ENCODE peak calls at places on chromosomes 4 and X, in eight cellular contexts. V is AG09309, E is body of pancreas, X is Karpas-422, K is ovary, Z is kidney, N is uterus, S is heart right ventricle. J is an unnamed sample.

GRCh38 chrX:1453390-1453783 is 678 bp upstream of the ASMTL start:
- DNase-seq in X (no peak), V (no peak), Z (no peak), N (no peak), S (no peak), E (no peak), K (no peak), J (peak)

GRCh38 chrX:33285550-33285949 is 74.2 kb upstream of the DMD start:
- DNase-seq in N (no peak), Z (no peak), S (no peak), X (no peak), E (no peak), V (no peak), K (no peak), J (no peak)

GRCh38 chrX:3518870-3519269 is 172.4 kb upstream of the MXRA5 start:
- DNase-seq in E (peak), Z (no peak), S (peak), N (peak), K (peak), X (no peak), V (peak), J (peak)

GRCh38 chr4:131509521-131509920 is 1639.6 kb upstream of the PCDH10 start:
- DNase-seq in Z (no peak), K (no peak), V (no peak), N (no peak), X (no peak), E (no peak), S (no peak), J (no peak)

GRCh38 chr4:99352602-99353580 is at the start of gene ADH1C:
- DNase-seq in X (no peak), E (peak), K (no peak), S (peak), N (no peak), Z (no peak), V (no peak), J (no peak)

GRCh38 chrX:17680732-17681413 is 56.4 kb upstream of the SCML1 start:
- DNase-seq in E (no peak), N (no peak), S (no peak), V (no peak), K (no peak), Z (no peak), X (no peak), J (no peak)

GRCh38 chr4:156946508-156947197 is 24.9 kb downstream of the PDGFC start:
- DNase-seq in E (peak), V (peak), X (no peak), S (no peak), K (peak), Z (no peak), N (peak), J (no peak)

GRCh38 chr4:76699911-76700310 is 198.0 kb downstream of the SOWAHB start:
- DNase-seq in S (no peak), K (no peak), E (no peak), X (no peak), N (no peak), V (no peak), Z (no peak), J (no peak)

GRCh38 chrX:124406294-124407013 is 60.1 kb downstream of the SH2D1A start:
- DNase-seq in E (peak), Z (no peak), X (peak), V (peak), S (peak), N (no peak), K (peak), J (no peak)

GRCh38 chrX:88613338-88613737 is 133.7 kb upstream of the CPXCR1 start:
- DNase-seq in Z (no peak), K (no peak), X (peak), S (no peak), N (no peak), V (no peak), E (no peak), J (no peak)

GRCh38 chrX:13658602-13659001 is 5.7 kb downstream of the TCEANC start:
- DNase-seq in E (no peak), X (peak), N (no peak), Z (no peak), V (no peak), S (peak), K (no peak), J (no peak)

GRCh38 chr4:67809502-67809901 is 55.3 kb upstream of the GNRHR start:
- DNase-seq in Z (no peak), V (no peak), S (no peak), E (no peak), N (no peak), K (no peak), X (no peak), J (no peak)

GRCh38 chr4:107931775-107932321 is 499 bp downstream of the CYP2U1 start:
- DNase-seq in N (peak), Z (peak), X (peak), K (peak), S (peak), E (peak), V (no peak), J (peak)

GRCh38 chrX:30741545-30741944 is 88.3 kb downstream of the GK start:
- DNase-seq in V (no peak), X (no peak), N (no peak), S (no peak), K (no peak), Z (no peak), E (no peak), J (no peak)

GRCh38 chr4:147788791-147789190 is 56.9 kb downstream of the ARHGAP10 start:
- DNase-seq in Z (no peak), K (no peak), N (no peak), V (no peak), E (no peak), S (no peak), X (no peak), J (no peak)

GRCh38 chr4:76212851-76213414 is 691 bp downstream of the SCARB2 start:
- DNase-seq in Z (no peak), K (no peak), N (no peak), X (no peak), V (no peak), S (no peak), E (no peak), J (no peak)

GRCh38 chr4:183264614-183265013 is 55.5 kb downstream of the CLDN22 start:
- DNase-seq in V (no peak), K (no peak), Z (no peak), X (no peak), E (no peak), S (no peak), N (no peak), J (no peak)

GRCh38 chrX:131728295-131729145 is 184.6 kb downstream of the OR13H1 start:
- DNase-seq in Z (no peak), K (peak), E (no peak), N (peak), S (no peak), X (peak), V (peak), J (peak)

GRCh38 chr4:112327950-112328349 is 30.8 kb downstream of the ALPK1 start:
- DNase-seq in S (no peak), Z (no peak), E (no peak), K (no peak), V (no peak), X (peak), N (no peak), J (no peak)

GRCh38 chr4:8819019-8819418 is 52.6 kb downstream of the HMX1 start:
- DNase-seq in N (no peak), K (no peak), S (no peak), Z (peak), E (no peak), V (no peak), X (no peak), J (no peak)

GRCh38 chr4:5821665-5822358 is 71.1 kb downstream of the CRMP1 start:
- DNase-seq in E (no peak), X (peak), K (no peak), N (no peak), V (no peak), Z (peak), S (no peak), J (no peak)

GRCh38 chr4:40702800-40703151 is 47.0 kb upstream of the NSUN7 start:
- DNase-seq in V (no peak), S (no peak), Z (no peak), E (no peak), K (no peak), N (no peak), X (no peak), J (no peak)

GRCh38 chr4:95510877-95511276 is 37.9 kb downstream of the UNC5C start:
- DNase-seq in N (no peak), V (no peak), K (no peak), Z (no peak), E (no peak), X (no peak), S (no peak), J (no peak)

GRCh38 chr4:9988349-9988748 is 32.9 kb downstream of the SLC2A9 start:
- DNase-seq in E (no peak), V (no peak), X (no peak), K (no peak), Z (no peak), S (no peak), N (no peak), J (no peak)

GRCh38 chrX:105635794-105636193 is 186.5 kb upstream of the NRK start:
- DNase-seq in X (no peak), V (no peak), Z (no peak), S (no peak), K (no peak), N (no peak), E (no peak), J (no peak)

GRCh38 chrX:51459125-51459524 is 37.3 kb downstream of the NUDT11 start:
- DNase-seq in K (no peak), S (no peak), X (peak), N (no peak), Z (no peak), V (no peak), E (peak), J (no peak)

GRCh38 chr4:105619193-105619931 is 66.9 kb downstream of the ARHGEF38 start:
- DNase-seq in S (peak), Z (peak), E (peak), X (no peak), V (no peak), K (peak), N (peak), J (peak)

GRCh38 chrX:41561045-41561444 is 113.9 kb downstream of the NYX start:
- DNase-seq in Z (no peak), S (peak), V (peak), E (peak), N (peak), K (peak), X (no peak), J (no peak)

GRCh38 chr4:177182728-177183127 is 126.9 kb upstream of the NEIL3 start:
- DNase-seq in X (no peak), S (no peak), N (no peak), Z (no peak), E (no peak), V (no peak), K (no peak), J (no peak)

GRCh38 chr4:103306870-103307345 is 108.8 kb upstream of the CENPE start:
- DNase-seq in X (no peak), S (peak), N (no peak), K (no peak), E (peak), V (no peak), Z (peak), J (no peak)

GRCh38 chr4:2261110-2261852 is 628 bp downstream of the MXD4 start:
- DNase-seq in X (peak), E (peak), S (peak), Z (peak), N (peak), V (no peak), K (peak), J (peak)

GRCh38 chr4:53962516-53963225 is 101.7 kb downstream of the CHIC2 start:
- DNase-seq in E (peak), N (no peak), V (peak), X (peak), Z (no peak), S (no peak), K (no peak), J (no peak)

GRCh38 chr4:76160355-76160754 is 12.2 kb upstream of the NUP54 start:
- DNase-seq in K (no peak), Z (no peak), X (no peak), S (no peak), N (no peak), E (no peak), V (no peak), J (no peak)

GRCh38 chrX:38774249-38774648 is 27.0 kb upstream of the MID1IP1 start:
- DNase-seq in Z (no peak), V (no peak), S (no peak), X (no peak), N (no peak), K (no peak), E (no peak), J (no peak)

GRCh38 chrX:3501833-3502535 is 155.5 kb upstream of the MXRA5 start:
- DNase-seq in Z (no peak), K (no peak), S (peak), E (no peak), V (no peak), N (no peak), X (no peak), J (peak)

GRCh38 chr4:186693159-186693815 is 30.4 kb downstream of the FAT1 start:
- DNase-seq in S (peak), N (no peak), E (peak), K (peak), V (peak), X (no peak), Z (peak), J (peak)

GRCh38 chr4:153771058-153771457 is 11.2 kb upstream of the RNF175 start:
- DNase-seq in V (no peak), X (no peak), K (no peak), Z (no peak), S (no peak), N (no peak), E (no peak), J (no peak)

GRCh38 chrX:136662104-136662503 is 14.1 kb downstream of the CD40LG start:
- DNase-seq in N (no peak), S (no peak), K (no peak), Z (no peak), X (no peak), E (no peak), V (no peak), J (no peak)

GRCh38 chr4:83440148-83440814 is 15.3 kb downstream of the HELQ start:
- DNase-seq in S (no peak), N (no peak), K (no peak), V (no peak), X (no peak), Z (no peak), E (no peak), J (no peak)

DNA sequence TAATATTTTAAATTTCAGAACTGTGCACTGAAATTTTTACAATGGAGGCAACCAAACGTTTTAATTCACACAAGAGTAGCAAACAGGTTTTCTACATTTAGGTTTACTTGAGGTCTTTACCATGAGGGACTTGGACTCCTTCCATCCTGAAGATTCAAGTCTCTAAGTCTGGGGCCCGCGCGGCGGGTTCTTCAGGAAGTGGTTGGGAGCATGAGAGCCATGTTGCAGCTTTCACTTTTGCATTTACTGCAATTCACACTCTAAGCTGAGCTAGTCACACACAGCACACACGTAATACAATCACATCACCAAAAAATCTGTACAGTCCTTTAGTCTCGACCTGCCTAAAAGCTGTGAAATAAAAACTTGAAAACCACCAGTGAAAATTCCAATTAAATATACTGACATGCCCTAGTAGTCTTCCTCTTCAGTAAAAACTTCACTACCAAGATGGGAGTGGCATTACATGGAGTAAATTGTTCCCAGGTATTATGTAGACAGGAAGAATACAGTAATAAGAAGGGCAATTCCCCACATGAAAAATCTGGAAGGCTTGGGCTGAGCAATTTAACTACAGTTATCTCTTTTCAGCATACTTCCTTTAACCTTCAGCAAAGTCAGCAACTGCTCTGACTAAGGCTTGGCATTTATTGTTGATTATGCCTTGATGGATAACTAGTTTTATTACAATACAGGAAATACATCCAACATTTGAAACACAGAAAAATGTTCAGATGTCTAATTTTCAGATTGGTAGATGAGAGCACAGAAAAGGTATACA is 571.1 kb upstream of the DIPK2B start:
- DNase-seq in S (peak), X (no peak), K (no peak), V (no peak), N (no peak), Z (peak), E (no peak), J (no peak)
- H3K4me3 ChIP-seq in S (no peak), X (no peak), K (no peak), V (peak), N (no peak), Z (peak), E (no peak), J (peak)

DNA sequence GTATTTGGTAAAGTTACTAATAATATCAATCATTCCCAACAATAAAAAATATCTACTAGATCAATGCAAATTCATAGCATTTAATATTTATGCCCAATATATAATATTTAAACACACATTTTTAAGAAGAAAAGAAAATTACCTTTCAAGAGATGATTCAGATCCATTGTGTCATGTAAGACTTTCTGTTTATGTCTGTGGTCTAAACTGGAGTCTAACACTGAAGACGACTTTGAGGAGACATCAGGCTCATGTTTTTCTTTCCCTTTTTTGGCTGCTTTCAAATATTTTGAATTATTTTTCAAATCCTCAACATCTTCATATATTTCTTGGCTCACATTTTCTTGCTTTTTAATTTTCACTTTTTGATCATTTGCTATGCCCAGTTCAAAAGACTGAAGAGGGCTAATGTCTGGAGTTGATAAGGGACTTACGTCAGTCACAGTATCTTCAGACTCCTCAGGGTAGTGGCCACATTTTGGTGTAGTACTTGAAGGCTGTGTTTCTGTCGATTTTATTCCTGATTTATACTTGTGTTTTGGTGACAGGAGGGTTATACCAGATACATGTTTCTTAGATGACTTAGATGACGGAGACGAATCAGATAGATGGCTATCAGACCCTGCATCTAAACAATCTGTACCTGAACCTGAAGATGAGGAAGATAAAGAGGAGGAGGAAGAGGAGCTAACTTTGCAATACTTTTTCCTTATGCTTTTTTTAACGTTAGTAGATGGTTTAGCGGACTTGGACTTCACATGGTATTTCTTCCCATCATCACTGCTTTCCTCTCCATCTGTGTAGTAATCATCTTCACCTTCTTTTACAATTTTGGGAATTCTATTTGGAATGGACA is 13.6 kb downstream of the CFAP97 start:
- DNase-seq in V (no peak), K (no peak), Z (no peak), N (no peak), X (no peak), E (no peak), S (no peak), J (no peak)
- H3K4me3 ChIP-seq in V (no peak), K (no peak), Z (no peak), N (no peak), X (no peak), E (no peak), S (no peak), J (no peak)

GRCh38 chr4:770022-770421 is 55.9 kb downstream of the CPLX1 start:
- DNase-seq in X (no peak), S (no peak), E (no peak), Z (peak), V (no peak), K (no peak), N (no peak), J (peak)

GRCh38 chr4:772118-772517 is 53.8 kb downstream of the CPLX1 start:
- DNase-seq in X (no peak), E (no peak), V (no peak), Z (no peak), S (no peak), K (no peak), N (no peak), J (peak)

GRCh38 chr4:773214-773613 is 52.7 kb downstream of the CPLX1 start:
- DNase-seq in E (no peak), N (no peak), K (no peak), Z (no peak), V (no peak), X (no peak), S (no peak), J (peak)

GRCh38 chr4:772776-773175 is 53.2 kb downstream of the CPLX1 start:
- DNase-seq in N (no peak), Z (no peak), V (no peak), K (no peak), E (no peak), S (no peak), X (no peak), J (peak)

GRCh38 chr4:771464-771863 is 54.5 kb downstream of the CPLX1 start:
- DNase-seq in X (no peak), S (no peak), K (no peak), Z (peak), V (no peak), N (no peak), E (no peak), J (peak)
- H3K4me3 ChIP-seq in X (no peak), S (no peak), K (no peak), Z (no peak), V (no peak), N (no peak), E (no peak), J (no peak)

DNA sequence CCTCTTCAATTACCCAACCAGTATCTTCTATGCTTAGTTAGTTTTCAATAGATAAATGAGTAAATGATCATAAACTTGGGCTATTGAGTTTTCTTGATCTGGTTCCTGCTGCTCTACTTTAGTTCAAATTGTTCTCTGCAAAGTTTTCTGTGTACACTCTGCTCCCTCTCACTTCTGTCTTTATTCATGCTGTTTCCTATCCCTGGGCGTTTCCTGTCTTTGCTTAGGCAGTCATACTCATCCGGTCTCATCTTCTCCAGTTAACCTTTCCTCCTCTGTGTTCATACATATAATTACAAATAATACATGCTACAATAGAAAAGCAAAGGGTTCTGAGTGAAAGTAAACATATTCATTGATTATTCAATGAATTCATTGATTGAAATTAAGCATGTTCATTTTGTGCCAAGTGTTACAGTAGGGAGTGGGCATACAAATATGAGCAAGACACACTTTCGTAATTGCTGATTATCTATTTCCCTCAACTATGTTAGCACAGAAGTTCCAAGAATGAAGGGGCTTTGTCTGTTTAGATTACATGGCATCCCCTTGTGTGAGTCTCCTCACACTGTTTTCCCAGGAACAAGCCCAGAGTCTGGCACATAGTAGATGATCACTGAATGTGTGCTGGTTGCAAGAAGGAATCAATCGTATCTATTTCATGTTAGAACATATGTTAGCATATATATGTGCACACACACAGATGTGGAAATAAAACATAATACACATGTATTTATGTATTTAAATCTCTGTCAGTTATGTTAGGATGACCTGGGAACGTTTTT is 1.1 kb downstream of the RAB39B start:
- DNase-seq in K (no peak), V (no peak), E (no peak), Z (no peak), N (no peak), X (peak), S (no peak), J (no peak)
- H3K4me3 ChIP-seq in K (no peak), V (no peak), E (no peak), Z (peak), N (no peak), X (peak), S (no peak), J (no peak)

GRCh38 chrX:56233100-56233499 is 944 bp downstream of the KLF8 start:
- DNase-seq in X (no peak), V (no peak), N (peak), E (no peak), K (peak), Z (peak), S (no peak), J (peak)
- H3K4me3 ChIP-seq in X (no peak), V (peak), N (peak), E (no peak), K (peak), Z (peak), S (peak), J (peak)

J was measured in psoas muscle.